ENCODE peak calls at places on chromosomes 3 and 15, in four cellular contexts. O, Y, L and Q are unnamed samples.

GRCh38 chr3:80677796-80678195 is 910.0 kb upstream of the ROBO1 start:
- DNase-seq in L (no peak), O (no peak), Y (no peak), Q (no peak)

GRCh38 chr15:84826369-84826823 is 9.2 kb downstream of the ALPK3 start:
- DNase-seq in L (no peak), O (no peak), Y (no peak), Q (no peak)

GRCh38 chr15:78448441-78449219 is 10.6 kb downstream of the IREB2 start:
- DNase-seq in O (no peak), Y (no peak), L (no peak), Q (no peak)

GRCh38 chr15:56996093-56996492 is 77.6 kb downstream of the TCF12 start:
- DNase-seq in L (no peak), O (no peak), Y (no peak), Q (no peak)

GRCh38 chr15:70632981-70633380 is 130.4 kb downstream of the UACA start:
- DNase-seq in O (no peak), Y (no peak), L (no peak), Q (no peak)

GRCh38 chr3:39103324-39103693 is 4.1 kb downstream of the GORASP1 start:
- DNase-seq in L (no peak), Y (no peak), O (no peak), Q (no peak)

GRCh38 chr3:142359367-142359766 is 88.5 kb downstream of the XRN1 start:
- DNase-seq in O (no peak), L (no peak), Y (no peak), Q (no peak)

GRCh38 chr15:29045717-29046116 is 159.9 kb downstream of the APBA2 start:
- DNase-seq in O (no peak), Y (no peak), L (no peak), Q (no peak)

GRCh38 chr3:9392041-9392440 is 5.4 kb upstream of the SETD5 start:
- DNase-seq in L (no peak), Y (no peak), O (no peak), Q (no peak)

GRCh38 chr3:186014866-186015265 is 77.1 kb upstream of the TRA2B start:
- DNase-seq in L (no peak), O (no peak), Y (no peak), Q (no peak)

GRCh38 chr3:66139415-66139814 is 81.4 kb upstream of the SLC25A26 start:
- DNase-seq in L (no peak), O (no peak), Y (no peak), Q (no peak)

GRCh38 chr3:141147657-141148056 is 84.0 kb upstream of the PXYLP1 start:
- DNase-seq in O (no peak), L (no peak), Y (no peak), Q (no peak)

GRCh38 chr15:85623648-85624047 is 171.1 kb downstream of the KLHL25 start:
- DNase-seq in Y (no peak), L (no peak), O (no peak), Q (no peak)

GRCh38 chr3:46406786-46407611 is at the start of the genes CCR5AS and CCRL2:
- DNase-seq in Y (no peak), L (peak), O (no peak), Q (peak)

GRCh38 chr15:73426458-73426994 is 16.4 kb upstream of the REC114 start:
- DNase-seq in L (no peak), O (no peak), Y (no peak), Q (no peak)

GRCh38 chr3:183391460-183391859 is 37.0 kb downstream of the MCF2L2 start:
- DNase-seq in L (no peak), O (no peak), Y (no peak), Q (no peak)

GRCh38 chr3:13894096-13894811 is 14.4 kb upstream of the WNT7A start:
- DNase-seq in O (no peak), L (no peak), Y (no peak), Q (no peak)

GRCh38 chr15:37359495-37360290 is 259.3 kb upstream of the MEIS2 start:
- DNase-seq in Y (no peak), O (no peak), L (no peak), Q (no peak)

GRCh38 chr3:38117748-38118420 is 19.0 kb downstream of the ACAA1 start:
- DNase-seq in Y (peak), O (no peak), L (peak), Q (peak)

GRCh38 chr3:48599509-48600285 is 4.6 kb upstream of the COL7A1 start:
- DNase-seq in Y (no peak), L (no peak), O (no peak), Q (peak)

GRCh38 chr15:26891448-26891881 is 24.6 kb downstream of the GABRA5 start:
- DNase-seq in O (peak), L (peak), Y (no peak), Q (no peak)

GRCh38 chr15:56148099-56148498 is 95.6 kb downstream of the RFX7 start:
- DNase-seq in Y (no peak), O (no peak), L (no peak), Q (no peak)

GRCh38 chr3:190566043-190566933 is 52.4 kb downstream of the IL1RAP start:
- DNase-seq in O (peak), Y (no peak), L (peak), Q (peak)

GRCh38 chr15:66196565-66196964 is 57.0 kb downstream of the MEGF11 start:
- DNase-seq in L (no peak), Y (no peak), O (no peak), Q (no peak)

GRCh38 chr3:37243811-37244748 is 69.7 kb upstream of the LRRFIP2 start:
- DNase-seq in O (no peak), L (peak), Y (peak), Q (peak)

GRCh38 chr15:90419738-90420487 is 31.9 kb downstream of the IQGAP1 start:
- DNase-seq in L (no peak), Y (no peak), O (no peak), Q (no peak)

GRCh38 chr3:134372405-134373277 is 1.6 kb downstream of the AMOTL2 start:
- DNase-seq in L (no peak), O (no peak), Y (no peak), Q (peak)

GRCh38 chr3:9732080-9732752 is 681 bp downstream of the BRPF1 start:
- DNase-seq in Y (peak), L (peak), O (no peak), Q (peak)

GRCh38 chr15:58179741-58180381 is 41.7 kb downstream of the AQP9 start:
- DNase-seq in L (no peak), Y (no peak), O (no peak), Q (no peak)

GRCh38 chr3:168213920-168214319 is 118.2 kb upstream of the GOLIM4 start:
- DNase-seq in Y (no peak), O (no peak), L (no peak), Q (no peak)

GRCh38 chr3:37905346-37905745 is 43.7 kb downstream of the CTDSPL start:
- DNase-seq in L (no peak), O (no peak), Y (no peak), Q (no peak)

GRCh38 chr15:41934843-41935242 is 37.5 kb downstream of the EHD4 start:
- DNase-seq in Y (peak), L (no peak), O (no peak), Q (no peak)

GRCh38 chr15:29400701-29401100 is 131.1 kb upstream of the NSMCE3 start:
- DNase-seq in O (no peak), Y (no peak), L (no peak), Q (no peak)

GRCh38 chr3:180223268-180223667 is 186.5 kb upstream of the PEX5L start:
- DNase-seq in O (no peak), L (no peak), Y (no peak), Q (no peak)

GRCh38 chr3:183825380-183826161 is at the start of gene MAP6D1:
- DNase-seq in Y (peak), L (no peak), O (peak), Q (peak)

GRCh38 chr3:188842628-188843027 is 329.1 kb upstream of the TPRG1 start:
- DNase-seq in O (no peak), L (no peak), Y (no peak), Q (no peak)